ENCODE peak calls at places on chromosome 4, in seven cellular contexts. C is foreskin fibroblast, B is stomach, N is glutamatergic neuron, M is WTC11, W is mammary epithelial cell, T is AG04450. J is an unnamed sample.

GRCh38 chr4:185839204-185839712 is 27.3 kb upstream of the SORBS2 start:
- DNase-seq in C (peak; percentile 92), B (no peak), N (peak; percentile 58), M (peak; percentile 72), W (peak; percentile 90), T (peak; percentile 77), J (peak; percentile 92)

GRCh38 chr4:2257361-2258001 is 4.4 kb downstream of the MXD4 start:
- DNase-seq in C (no peak), B (peak; percentile 25), N (peak; percentile 14), M (peak; percentile 9), W (no peak), T (no peak), J (no peak)

GRCh38 chr4:107801766-107802211 is 22.9 kb upstream of the SGMS2 start:
- DNase-seq in C (peak; percentile 84), B (no peak), N (no peak), M (no peak), W (peak; percentile 88), T (no peak), J (peak; percentile 71)

GRCh38 chr4:119337010-119337409 is 15.1 kb upstream of the FABP2 start:
- DNase-seq in C (peak; percentile 65), B (no peak), N (no peak), M (no peak), W (no peak), T (no peak), J (no peak)

GRCh38 chr4:81743731-81744465 is 272.2 kb upstream of the RASGEF1B start:
- DNase-seq in C (no peak), B (no peak), N (peak; percentile 66), M (no peak), W (no peak), T (no peak), J (no peak)

GRCh38 chr4:69999420-69999819 is 3.7 kb downstream of the STATH start:
- DNase-seq in C (no peak), B (no peak), N (no peak), M (no peak), W (peak; percentile 2), T (no peak), J (peak; percentile 2)

GRCh38 chr4:89204624-89205023 is 93.3 kb downstream of the TIGD2 start:
- DNase-seq in C (peak; percentile 52), B (no peak), N (no peak), M (no peak), W (no peak), T (no peak), J (peak; percentile 58)

GRCh38 chr4:12846368-12846767 is 637.8 kb downstream of the RAB28 start:
- DNase-seq in C (no peak), B (no peak), N (no peak), M (no peak), W (no peak), T (no peak), J (no peak)

GRCh38 chr4:30756553-30756952 is 36.4 kb downstream of the PCDH7 start:
- DNase-seq in C (no peak), B (no peak), N (no peak), M (no peak), W (no peak), T (no peak), J (peak; percentile 43)

DNA sequence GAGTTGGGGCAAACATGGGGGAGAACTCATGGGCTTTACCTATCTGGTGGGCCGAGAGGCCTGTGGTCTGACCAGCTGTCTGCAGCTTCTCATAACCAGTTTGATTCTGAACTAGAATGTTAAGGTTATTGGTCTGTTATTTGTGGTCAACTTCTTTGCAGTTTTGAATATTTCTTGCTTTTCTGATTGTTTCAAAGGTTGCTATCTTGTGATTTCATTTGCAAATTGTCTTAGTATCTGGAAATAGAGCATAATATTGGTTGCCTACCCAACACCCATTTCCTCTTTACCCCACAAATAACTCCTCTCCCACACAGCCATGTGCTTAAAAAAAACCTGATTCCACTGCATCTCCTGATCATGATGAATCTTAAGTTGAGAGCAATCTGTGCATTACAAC is 39.1 kb upstream of the BMP2K start:
- DNase-seq in C (no peak), B (no peak), N (no peak), M (no peak), W (no peak), T (no peak), J (no peak)
- TF ChIP-seq CTCF in C (no peak), B (no peak), N (no peak), M (no peak), W (no peak), T (no peak), J (no peak)

DNA sequence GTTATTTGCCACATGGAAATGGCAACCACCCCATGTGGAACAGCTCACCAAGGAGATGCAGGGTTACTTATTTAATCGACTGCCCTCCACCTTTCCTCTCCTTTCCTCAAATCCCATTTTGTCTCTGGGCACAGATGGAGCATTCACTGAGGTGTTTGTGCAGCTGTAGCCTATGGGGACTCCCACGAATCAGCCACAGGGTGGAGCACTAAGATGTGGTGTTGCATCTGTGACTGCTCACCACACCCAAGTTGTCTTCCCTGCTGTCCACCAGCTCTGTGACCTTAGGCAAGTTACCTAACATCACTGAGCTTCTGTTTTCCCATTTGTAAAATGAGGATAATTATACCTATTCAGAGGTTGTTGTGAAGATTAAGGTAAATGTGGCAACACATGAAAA is 252.4 kb upstream of the CPEB2 start:
- DNase-seq in C (peak; percentile 4), B (peak; percentile 60), N (no peak), M (peak; percentile 16), W (peak; percentile 47), T (no peak), J (peak; percentile 64)
- TF ChIP-seq CTCF in C (no peak), B (no peak), N (no peak), M (no peak), W (peak; percentile 76), T (no peak), J (peak; percentile 25)

GRCh38 chr4:183658362-183659028 is 490 bp downstream of the RWDD4 start:
- DNase-seq in C (peak; percentile 46), B (no peak), N (peak; percentile 36), M (peak; percentile 18), W (peak; percentile 28), T (no peak), J (peak; percentile 34)
- TF ChIP-seq CTCF in C (no peak), B (no peak), N (no peak), M (no peak), W (no peak), T (no peak), J (no peak)

DNA sequence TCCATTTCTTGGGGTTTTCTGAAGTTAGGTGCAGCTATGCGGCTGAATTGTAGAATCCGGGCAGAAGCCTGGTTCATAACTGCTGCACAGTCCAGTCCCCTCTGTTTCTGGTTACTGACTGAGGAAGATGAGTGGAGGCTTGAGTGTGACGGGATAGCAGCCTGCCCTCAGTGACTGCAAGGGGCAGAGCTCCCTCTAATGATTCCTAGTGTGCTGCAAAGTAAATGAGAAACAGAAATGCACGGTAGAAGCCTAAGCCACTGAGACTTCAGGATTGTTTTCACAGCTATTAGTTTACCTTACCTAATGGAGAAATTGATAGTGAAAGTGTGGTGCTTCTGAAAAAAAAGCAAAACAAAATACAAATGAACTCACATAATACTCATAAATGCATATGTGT is 189.2 kb downstream of the GPM6A start:
- DNase-seq in C (no peak), B (no peak), N (no peak), M (no peak), W (no peak), T (no peak), J (no peak)
- TF ChIP-seq CTCF in C (no peak), B (no peak), N (no peak), M (no peak), W (no peak), T (no peak), J (no peak)

GRCh38 chr4:142913461-142914030 is 67.4 kb upstream of the INPP4B start:
- DNase-seq in C (peak; percentile 31), B (no peak), N (no peak), M (no peak), W (no peak), T (no peak), J (no peak)

GRCh38 chr4:142922720-142923119 is 76.6 kb upstream of the INPP4B start:
- DNase-seq in C (no peak), B (no peak), N (no peak), M (no peak), W (no peak), T (no peak), J (no peak)

GRCh38 chr4:142913034-142913433 is 66.9 kb upstream of the INPP4B start:
- DNase-seq in C (no peak), B (no peak), N (no peak), M (no peak), W (no peak), T (no peak), J (no peak)

GRCh38 chr4:142923619-142924018 is 77.5 kb upstream of the INPP4B start:
- DNase-seq in C (no peak), B (no peak), N (no peak), M (no peak), W (no peak), T (no peak), J (no peak)

DNA sequence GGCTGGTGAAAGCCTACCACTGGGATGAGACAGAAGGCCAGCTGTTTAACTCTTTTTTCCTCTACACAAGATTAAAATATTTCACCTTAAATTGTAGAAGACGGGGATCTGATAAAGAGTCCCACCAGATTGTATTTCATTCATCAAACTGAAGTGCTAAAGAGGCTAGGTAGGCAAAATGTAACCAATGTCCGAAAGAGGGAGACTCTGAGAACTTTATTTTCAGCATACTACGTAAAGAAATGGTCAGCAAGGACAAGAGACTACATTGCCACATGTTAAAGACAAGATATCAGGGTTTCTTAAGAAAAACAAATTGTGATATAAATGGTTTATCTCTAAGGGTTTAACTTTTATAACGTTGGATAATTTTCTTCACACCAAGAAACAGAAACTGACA is 71.6 kb upstream of the INPP4B start:
- DNase-seq in C (no peak), B (no peak), N (no peak), M (no peak), W (no peak), T (no peak), J (no peak)
- TF ChIP-seq CTCF in C (no peak), B (no peak), N (no peak), M (no peak), W (no peak), T (no peak), J (no peak)

GRCh38 chr4:11518754-11519153 is 90.1 kb upstream of the HS3ST1 start:
- DNase-seq in C (no peak), B (no peak), N (no peak), M (no peak), W (no peak), T (no peak), J (no peak)

GRCh38 chr4:11514780-11515432 is 86.2 kb upstream of the HS3ST1 start:
- DNase-seq in C (no peak), B (no peak), N (no peak), M (no peak), W (no peak), T (no peak), J (no peak)

GRCh38 chr4:11511321-11511720 is 82.6 kb upstream of the HS3ST1 start:
- DNase-seq in C (no peak), B (no peak), N (no peak), M (no peak), W (no peak), T (no peak), J (no peak)

GRCh38 chr4:11507920-11508319 is 79.2 kb upstream of the HS3ST1 start:
- DNase-seq in C (no peak), B (peak; percentile 68), N (no peak), M (no peak), W (no peak), T (no peak), J (peak; percentile 33)

GRCh38 chr4:11512861-11513260 is 84.2 kb upstream of the HS3ST1 start:
- DNase-seq in C (peak; percentile 54), B (no peak), N (no peak), M (no peak), W (peak; percentile 37), T (no peak), J (no peak)
- TF ChIP-seq CTCF in C (no peak), B (no peak), N (no peak), M (no peak), W (no peak), T (no peak), J (no peak)